ENCODE peak calls at places on chromosomes 13 and 19, in seven cellular contexts. S is neuronal stem cell, N is IMR-90, C is H9, B is mesenchymal stem cell, Y is mesendoderm, V is H1. Q is an unnamed sample.

GRCh38 chr19:34990578-34991192 is 9.4 kb upstream of the GRAMD1A start:
- DNase-seq in N (no peak), B (no peak), Y (no peak), C (no peak), V (no peak), S (no peak), Q (no peak)

GRCh38 chr19:14337510-14337909 is 43.7 kb upstream of the ADGRE5 start:
- DNase-seq in V (peak), N (no peak), C (peak), S (no peak), Y (peak), B (peak), Q (no peak)

GRCh38 chr13:104757712-104758111 is 1691.5 kb upstream of the SLC10A2 start:
- DNase-seq in S (no peak), V (no peak), C (no peak), N (no peak), B (no peak), Y (no peak), Q (no peak)

GRCh38 chr19:16888629-16889371 is at the start of gene F2RL3:
- DNase-seq in C (no peak), B (peak), Y (no peak), N (peak), V (no peak), S (no peak), Q (no peak)

GRCh38 chr19:33206261-33207039 is 12.3 kb downstream of the LRP3 start:
- DNase-seq in B (no peak), V (no peak), S (no peak), Y (no peak), N (no peak), C (no peak), Q (no peak)

GRCh38 chr13:53784331-53784730 is 755.7 kb downstream of the OLFM4 start:
- DNase-seq in Y (no peak), N (no peak), S (no peak), V (no peak), C (no peak), B (no peak), Q (no peak)

GRCh38 chr13:49315756-49316481 is 68.2 kb downstream of the CDADC1 start:
- DNase-seq in C (no peak), V (no peak), N (peak), Y (no peak), S (no peak), B (no peak), Q (no peak)

GRCh38 chr13:48938308-48938943 is 37.3 kb upstream of the FNDC3A start:
- DNase-seq in N (no peak), B (no peak), S (no peak), C (no peak), Y (peak), V (no peak), Q (no peak)

GRCh38 chr19:43498233-43498830 is 6.2 kb downstream of the PHLDB3 start:
- DNase-seq in S (no peak), C (no peak), Y (no peak), N (no peak), B (no peak), V (no peak), Q (no peak)

GRCh38 chr13:41648314-41648935 is 191.1 kb downstream of the RGCC start:
- DNase-seq in B (peak), S (no peak), N (peak), V (no peak), C (no peak), Y (peak), Q (peak)

GRCh38 chr19:35063940-35064818 is 22.7 kb downstream of the HPN start:
- DNase-seq in Y (no peak), V (no peak), C (no peak), N (peak), S (no peak), B (peak), Q (no peak)

GRCh38 chr13:37960427-37960826 is 90.9 kb upstream of the TRPC4 start:
- DNase-seq in N (peak), Y (no peak), B (no peak), S (no peak), V (no peak), C (no peak), Q (no peak)

GRCh38 chr13:50224534-50224933 is 209.3 kb downstream of the KCNRG start:
- DNase-seq in N (peak), C (no peak), V (no peak), S (no peak), B (no peak), Y (no peak), Q (peak)

GRCh38 chr13:30708541-30708940 is 26.8 kb upstream of the ALOX5AP start:
- DNase-seq in S (no peak), Y (no peak), C (no peak), B (peak), V (no peak), N (peak), Q (no peak)

GRCh38 chr13:110308377-110309158 is 1.5 kb downstream of the COL4A2 start:
- DNase-seq in Y (peak), V (peak), N (no peak), B (peak), S (peak), C (peak), Q (peak)

GRCh38 chr13:46598820-46599180 is 45.8 kb downstream of the LRCH1 start:
- DNase-seq in S (no peak), N (no peak), C (no peak), B (no peak), V (no peak), Y (no peak), Q (no peak)

GRCh38 chr19:30552593-30552992 is 180.4 kb downstream of the ZNF536 start:
- DNase-seq in N (no peak), Y (no peak), B (no peak), S (no peak), V (no peak), C (no peak), Q (no peak)

GRCh38 chr13:35838356-35838755 is 292.8 kb downstream of the DCLK1 start:
- DNase-seq in C (no peak), S (no peak), N (peak), B (peak), Y (no peak), V (no peak), Q (peak)

GRCh38 chr19:30739394-30739793 is 367.2 kb downstream of the ZNF536 start:
- DNase-seq in Y (no peak), B (no peak), N (no peak), V (no peak), S (no peak), C (no peak), Q (no peak)

GRCh38 chr13:51625555-51626345 is 41.5 kb downstream of the WDFY2 start:
- DNase-seq in N (no peak), B (no peak), V (no peak), C (no peak), S (no peak), Y (no peak), Q (no peak)

GRCh38 chr19:42290523-42291436 is 11.2 kb upstream of the PRR19 start:
- DNase-seq in B (peak), N (no peak), V (peak), S (no peak), Y (no peak), C (peak), Q (peak)

GRCh38 chr13:37918116-37919100 is 48.8 kb upstream of the TRPC4 start:
- DNase-seq in B (no peak), C (no peak), N (no peak), V (no peak), S (no peak), Y (peak), Q (peak)

GRCh38 chr19:35509018-35509652 is 4.3 kb downstream of the DMKN start:
- DNase-seq in C (peak), B (no peak), Y (peak), V (peak), N (no peak), S (no peak), Q (no peak)

GRCh38 chr19:15126511-15126910 is 19.3 kb downstream of the SYDE1 start:
- DNase-seq in N (no peak), S (no peak), Y (no peak), C (no peak), B (peak), V (no peak), Q (no peak)

GRCh38 chr13:39602277-39602613 is 748 bp downstream of the LHFPL6 start:
- DNase-seq in N (no peak), C (no peak), S (no peak), B (no peak), V (no peak), Y (no peak), Q (no peak)

GRCh38 chr13:112727581-112727980 is 37.7 kb downstream of the ATP11A start:
- DNase-seq in Y (no peak), N (no peak), V (no peak), B (no peak), S (no peak), C (peak), Q (no peak)

GRCh38 chr13:43988302-43988701 is 108.6 kb downstream of the LACC1 start:
- DNase-seq in V (no peak), Y (no peak), S (no peak), C (no peak), B (no peak), N (no peak), Q (no peak)

GRCh38 chr19:7699003-7699402 is 2.9 kb downstream of the FCER2 start:
- DNase-seq in V (no peak), S (no peak), N (no peak), C (no peak), B (no peak), Y (no peak), Q (no peak)

GRCh38 chr13:35826626-35827254 is 304.4 kb downstream of the DCLK1 start:
- DNase-seq in S (no peak), B (no peak), N (no peak), V (peak), Y (peak), C (peak), Q (peak)

GRCh38 chr13:95181586-95181985 is 119.7 kb downstream of the ABCC4 start:
- DNase-seq in C (no peak), Y (no peak), B (peak), V (no peak), S (no peak), N (no peak), Q (no peak)

GRCh38 chr13:98984983-98985382 is 7.1 kb upstream of the DOCK9 start:
- DNase-seq in S (no peak), N (no peak), Y (no peak), V (no peak), B (no peak), C (no peak), Q (no peak)

GRCh38 chr19:49017041-49017665 is at the start of gene LHB:
- DNase-seq in Y (no peak), V (no peak), S (no peak), C (peak), B (no peak), N (no peak), Q (no peak)
- H3K27ac ChIP-seq in Y (no peak), V (no peak), S (no peak), C (no peak), B (no peak), N (no peak), Q (no peak)

GRCh38 chr19:39307822-39308530 is 11.8 kb downstream of the IFNL1 start:
- DNase-seq in C (peak), N (no peak), S (no peak), Y (peak), V (peak), B (no peak), Q (no peak)
- H3K18ac ChIP-seq in C (no peak), N (no peak), S (peak), Y (no peak), V (peak), B (no peak), Q (no peak)

GRCh38 chr19:40739871-40740703 is 10.2 kb downstream of the ACTMAP start:
- DNase-seq in S (no peak), V (no peak), B (no peak), N (no peak), C (no peak), Y (no peak), Q (no peak)
- H3K27ac ChIP-seq in S (no peak), V (no peak), B (no peak), N (no peak), C (no peak), Y (no peak), Q (no peak)

GRCh38 chr13:103388839-103389238 is 322.6 kb upstream of the SLC10A2 start:
- DNase-seq in Y (peak), N (no peak), B (no peak), S (no peak), C (no peak), V (no peak), Q (no peak)

GRCh38 chr13:103386341-103386740 is 320.1 kb upstream of the SLC10A2 start:
- DNase-seq in Y (peak), C (no peak), B (peak), S (no peak), N (no peak), V (no peak), Q (no peak)
- H3K18ac ChIP-seq in Y (no peak), C (no peak), B (no peak), S (no peak), N (no peak), V (no peak), Q (no peak)

Q was measured in trophoblast cell.